ENCODE peak calls at places on chromosomes 6 and 20, in six cellular contexts. E, H, A, Z, I and M are unnamed samples.

GRCh38 chr6:135144678-135145508 is 36.2 kb upstream of the MYB start:
- DNase-seq in E (no peak), H (no peak), A (no peak), Z (no peak), I (peak; percentile 61), M (no peak)

GRCh38 chr6:63572733-63573139 is 456 bp downstream of the LOC128125822 start:
- DNase-seq in E (no peak), H (no peak), A (no peak), Z (no peak), I (no peak), M (no peak)

GRCh38 chr6:140827593-140827992 is 1305.1 kb upstream of the GJE1 start:
- DNase-seq in E (no peak), H (no peak), A (no peak), Z (no peak), I (no peak), M (no peak)

GRCh38 chr6:154751020-154751800 is 18.0 kb downstream of the SCAF8 start:
- DNase-seq in E (no peak), H (no peak), A (no peak), Z (no peak), I (no peak), M (no peak)

GRCh38 chr6:34992353-34992752 is 103.3 kb downstream of the ANKS1A start:
- DNase-seq in E (no peak), H (no peak), A (no peak), Z (no peak), I (no peak), M (no peak)

GRCh38 chr20:4153251-4153650 is 137.9 kb upstream of the RNF24 start:
- DNase-seq in E (no peak), H (no peak), A (peak; percentile 11), Z (no peak), I (no peak), M (no peak)

GRCh38 chr6:133551847-133552331 is 310.7 kb downstream of the EYA4 start:
- DNase-seq in E (peak; percentile 73), H (peak; percentile 84), A (peak; percentile 29), Z (no peak), I (no peak), M (peak; percentile 25)

GRCh38 chr6:139883776-139884175 is 509.3 kb upstream of the CITED2 start:
- DNase-seq in E (no peak), H (no peak), A (no peak), Z (no peak), I (no peak), M (no peak)

GRCh38 chr20:43913291-43914025 is 1.2 kb upstream of the TOX2 start:
- DNase-seq in E (peak; percentile 14), H (no peak), A (no peak), Z (no peak), I (peak; percentile 13), M (no peak)

GRCh38 chr6:162181741-162182401 is 545.7 kb downstream of the PRKN start:
- DNase-seq in E (no peak), H (no peak), A (no peak), Z (no peak), I (no peak), M (no peak)

GRCh38 chr6:167118839-167119238 is 4.1 kb upstream of the CCR6 start:
- DNase-seq in E (no peak), H (no peak), A (no peak), Z (no peak), I (no peak), M (no peak)

GRCh38 chr6:33705268-33705885 is 6.1 kb downstream of the UQCC2 start:
- DNase-seq in E (no peak), H (no peak), A (no peak), Z (no peak), I (no peak), M (no peak)

GRCh38 chr20:43914697-43915208 is at the start of gene TOX2:
- DNase-seq in E (peak; percentile 75), H (no peak), A (no peak), Z (peak; percentile 25), I (peak; percentile 55), M (peak; percentile 82)

GRCh38 chr20:32971703-32972161 is 32.5 kb downstream of the SUN5 start:
- DNase-seq in E (peak; percentile 17), H (no peak), A (no peak), Z (no peak), I (no peak), M (no peak)

DNA sequence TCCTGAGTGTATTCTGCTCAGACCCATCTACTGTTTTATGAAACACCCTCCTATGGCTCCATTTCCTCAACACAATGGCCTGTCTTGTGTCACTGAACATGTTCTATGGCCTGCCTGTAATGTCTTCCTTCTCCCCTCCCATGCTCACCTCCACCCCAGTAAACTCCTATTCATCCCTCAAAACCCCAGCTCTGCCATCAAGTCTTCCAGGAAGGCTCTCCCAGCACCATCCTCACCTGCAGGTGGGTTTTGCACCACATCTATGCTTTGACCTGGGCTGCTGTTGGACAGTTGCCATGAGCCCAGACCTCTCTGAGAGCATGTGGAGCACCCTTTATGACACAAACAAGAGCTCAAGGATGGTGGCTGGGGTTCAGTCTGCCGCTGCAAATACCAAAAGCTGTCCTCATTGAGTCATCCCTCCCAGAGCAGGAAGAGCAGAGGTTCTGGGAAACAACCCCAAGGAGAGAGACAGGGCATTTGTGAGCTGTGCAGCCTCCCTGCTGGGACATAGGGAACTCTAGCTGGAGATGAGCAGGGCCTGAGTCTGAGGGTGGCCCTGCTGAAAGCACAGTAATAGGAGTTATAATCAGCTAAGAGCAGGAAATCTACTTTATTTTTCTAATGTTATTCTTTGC is 93.8 kb upstream of the CD93 start:
- DNase-seq in E (no peak), H (peak; percentile 53), A (no peak), Z (no peak), I (no peak), M (no peak)
- H3K27ac ChIP-seq in E (peak overlapping the region; percentile 64), H (peak overlapping the region; percentile 56), A (no peak overlapping the region), Z (no peak overlapping the region), I (no peak overlapping the region), M (peak overlapping the region; percentile 78)

DNA sequence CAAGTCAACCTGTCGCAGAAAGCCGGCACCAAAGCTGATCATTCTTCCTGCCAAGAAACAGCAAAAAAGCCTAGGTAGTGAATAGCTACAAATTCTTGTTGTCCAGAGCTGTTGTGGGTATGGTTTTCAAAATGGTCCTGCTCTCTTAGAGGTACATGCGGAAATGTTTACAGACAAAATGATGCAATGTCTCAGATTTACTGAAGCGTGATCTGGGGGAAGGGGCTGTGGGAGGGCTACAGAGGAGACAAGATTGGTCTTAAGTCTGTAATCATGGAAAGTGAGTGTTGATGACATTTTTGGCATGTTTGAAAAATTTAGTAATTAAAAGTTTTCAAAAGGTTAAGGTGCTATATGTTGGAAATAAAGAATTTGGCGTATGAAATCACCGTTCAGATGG is 6.2 kb downstream of the NTSR1 start:
- DNase-seq in E (no peak), H (no peak), A (no peak), Z (no peak), I (no peak), M (no peak)
- H3K27ac ChIP-seq in E (no peak overlapping the region), H (no peak overlapping the region), A (no peak overlapping the region), Z (no peak overlapping the region), I (no peak overlapping the region), M (no peak overlapping the region)

GRCh38 chr6:123418101-123418500 is 218.6 kb downstream of the TRDN start:
- DNase-seq in E (no peak), H (no peak), A (no peak), Z (no peak), I (no peak), M (no peak)
- H3K27ac ChIP-seq in E (no peak overlapping the region), H (peak overlapping the region; percentile 56), A (peak overlapping the region; percentile 14), Z (no peak overlapping the region), I (no peak overlapping the region), M (no peak overlapping the region)

GRCh38 chr6:100889351-100889750 is 8.2 kb upstream of the ASCC3 start:
- DNase-seq in E (no peak), H (no peak), A (no peak), Z (no peak), I (no peak), M (no peak)
- H3K27ac ChIP-seq in E (no peak overlapping the region), H (no peak overlapping the region), A (no peak overlapping the region), Z (no peak overlapping the region), I (no peak overlapping the region), M (no peak overlapping the region)